ENCODE peak calls at places on chromosomes 1 and 21, in six cellular contexts. X is aorta, R is thoracic aorta, O is WTC11, D is T-helper 1 cell, L is KG1. K is an unnamed sample.

GRCh38 chr1:47963568-47963973 is 33.6 kb downstream of the TRABD2B start:
- DNase-seq in X (no peak), R (peak; percentile 9), O (no peak), D (no peak), L (no peak), K (no peak)

GRCh38 chr1:45722809-45723208 is 27.6 kb downstream of the IPP start:
- DNase-seq in X (no peak), R (no peak), O (no peak), D (no peak), L (no peak), K (no peak)

GRCh38 chr21:43994085-43994484 is 18.0 kb upstream of the TRAPPC10 start:
- DNase-seq in X (peak; percentile 50), R (no peak), O (no peak), D (no peak), L (no peak), K (no peak)

GRCh38 chr1:209643295-209644020 is 8.8 kb downstream of the LAMB3 start:
- DNase-seq in X (no peak), R (no peak), O (no peak), D (no peak), L (no peak), K (peak; percentile 88)

GRCh38 chr1:147539122-147539575 is 2.2 kb upstream of the BCL9 start:
- DNase-seq in X (no peak), R (no peak), O (no peak), D (no peak), L (no peak), K (no peak)

GRCh38 chr1:53108646-53109580 is 33.5 kb downstream of the SLC1A7 start:
- DNase-seq in X (no peak), R (no peak), O (no peak), D (no peak), L (no peak), K (no peak)

GRCh38 chr1:115437146-115437639 is 99.1 kb upstream of the NGF start:
- DNase-seq in X (no peak), R (no peak), O (no peak), D (no peak), L (no peak), K (no peak)

GRCh38 chr1:8874230-8875201 is 4.0 kb downstream of the ENO1 start:
- DNase-seq in X (peak; percentile 62), R (no peak), O (no peak), D (no peak), L (no peak), K (no peak)

GRCh38 chr1:182601416-182601786 is 2.8 kb downstream of the RGS16 start:
- DNase-seq in X (no peak), R (no peak), O (peak; percentile 61), D (peak; percentile 72), L (peak; percentile 42), K (no peak)

GRCh38 chr21:29342394-29342957 is 43.8 kb downstream of the BACH1 start:
- DNase-seq in X (peak; percentile 85), R (peak; percentile 22), O (no peak), D (no peak), L (no peak), K (no peak)

GRCh38 chr1:159266832-159267231 is 35.3 kb upstream of the FCER1A start:
- DNase-seq in X (no peak), R (no peak), O (no peak), D (no peak), L (no peak), K (no peak)

GRCh38 chr1:21241761-21242581 is 48.3 kb downstream of the ECE1 start:
- DNase-seq in X (no peak), R (no peak), O (no peak), D (no peak), L (no peak), K (no peak)